ENCODE peak calls at places on chromosomes 16 and 17, in six cellular contexts. J is esophagus squamous epithelium, S is fibroblast of lung, X is heart left ventricle, L is dorsolateral prefrontal cortex, Y is brain microvascular endothelial cell. D is an unnamed sample.

GRCh38 chr17:2797632-2798031 is 1.4 kb downstream of the RAP1GAP2 start:
- DNase-seq in J (no peak), S (no peak), X (peak), L (no peak), Y (no peak), D (no peak)

GRCh38 chr16:24976971-24977672 is 38.0 kb downstream of the ARHGAP17 start:
- DNase-seq in J (no peak), S (no peak), X (no peak), L (no peak), Y (no peak), D (no peak)

GRCh38 chr16:3876695-3877094 is 3.8 kb downstream of the CREBBP start:
- DNase-seq in J (no peak), S (peak), X (no peak), L (no peak), Y (no peak), D (no peak)

GRCh38 chr17:82830249-82830661 is 9.6 kb downstream of the ZNF750 start:
- DNase-seq in J (no peak), S (peak), X (peak), L (no peak), Y (no peak), D (no peak)

GRCh38 chr17:27345141-27345904 is 51.4 kb downstream of the WSB1 start:
- DNase-seq in J (no peak), S (peak), X (no peak), L (peak), Y (no peak), D (no peak)

GRCh38 chr17:63665527-63666214 is 34.3 kb downstream of the LIMD2 start:
- DNase-seq in J (no peak), S (no peak), X (no peak), L (no peak), Y (no peak), D (no peak)

GRCh38 chr16:50276801-50277560 is 10.6 kb downstream of the ADCY7 start:
- DNase-seq in J (no peak), S (no peak), X (no peak), L (no peak), Y (no peak), D (no peak)

GRCh38 chr17:55440391-55440790 is 18.8 kb upstream of the MMD start:
- DNase-seq in J (no peak), S (no peak), X (no peak), L (no peak), Y (no peak), D (no peak)

GRCh38 chr16:79609861-79610260 is 9.3 kb upstream of the MAF start:
- DNase-seq in J (no peak), S (no peak), X (no peak), L (no peak), Y (no peak), D (no peak)

GRCh38 chr16:5030251-5030870 is 3.4 kb downstream of the NAGPA start:
- DNase-seq in J (no peak), S (no peak), X (no peak), L (no peak), Y (no peak), D (no peak)

GRCh38 chr17:21233581-21234337 is 19.5 kb downstream of the NATD1 start:
- DNase-seq in J (no peak), S (no peak), X (no peak), L (no peak), Y (no peak), D (no peak)

GRCh38 chr17:34389343-34389742 is 26.3 kb upstream of the CCL1 start:
- DNase-seq in J (no peak), S (no peak), X (no peak), L (no peak), Y (no peak), D (no peak)

GRCh38 chr16:72474511-72475123 is 302.7 kb upstream of the PMFBP1 start:
- DNase-seq in J (no peak), S (peak), X (no peak), L (no peak), Y (peak), D (peak)

GRCh38 chr16:88618182-88618955 is 20.0 kb upstream of the IL17C start:
- DNase-seq in J (no peak), S (no peak), X (no peak), L (no peak), Y (no peak), D (no peak)

GRCh38 chr16:66406534-66407368 is 20.3 kb upstream of the BEAN1 start:
- DNase-seq in J (peak), S (peak), X (peak), L (peak), Y (peak), D (peak)

GRCh38 chr16:8962393-8963009 is 1.2 kb downstream of the USP7 start:
- DNase-seq in J (peak), S (no peak), X (no peak), L (no peak), Y (no peak), D (no peak)

GRCh38 chr16:79748629-79749028 is 148.1 kb upstream of the MAF start:
- DNase-seq in J (no peak), S (no peak), X (no peak), L (no peak), Y (no peak), D (no peak)

GRCh38 chr16:1379863-1380174 is 28.1 kb downstream of the GNPTG start:
- DNase-seq in J (no peak), S (no peak), X (no peak), L (no peak), Y (no peak), D (no peak)

GRCh38 chr17:49836111-49837030 is 11.5 kb downstream of the TAC4 start:
- DNase-seq in J (no peak), S (peak), X (no peak), L (no peak), Y (peak), D (no peak)

GRCh38 chr16:82002831-82003230 is 8.4 kb downstream of the SDR42E1 start:
- DNase-seq in J (no peak), S (no peak), X (no peak), L (no peak), Y (no peak), D (no peak)

GRCh38 chr16:533391-534088 is 6.0 kb downstream of the CAPN15 start:
- DNase-seq in J (no peak), S (no peak), X (no peak), L (no peak), Y (no peak), D (no peak)

GRCh38 chr17:41691031-41691777 is 2.5 kb downstream of the EIF1 start:
- DNase-seq in J (no peak), S (no peak), X (no peak), L (no peak), Y (no peak), D (no peak)

GRCh38 chr17:81408049-81408448 is 12.8 kb downstream of the BAHCC1 start:
- DNase-seq in J (no peak), S (no peak), X (no peak), L (no peak), Y (no peak), D (no peak)

GRCh38 chr16:86580063-86580797 is 1.9 kb downstream of the FOXL1 start:
- DNase-seq in J (no peak), S (peak), X (no peak), L (no peak), Y (no peak), D (peak)

GRCh38 chr16:86580798-86581185 is 2.4 kb downstream of the FOXL1 start:
- DNase-seq in J (no peak), S (no peak), X (no peak), L (no peak), Y (no peak), D (no peak)

GRCh38 chr16:86578499-86579267 is at the start of gene FOXL1:
- DNase-seq in J (no peak), S (no peak), X (peak), L (no peak), Y (peak), D (peak)

GRCh38 chr16:86578056-86578455 is 293 bp upstream of the FOXL1 start:
- DNase-seq in J (no peak), S (peak), X (no peak), L (no peak), Y (peak), D (peak)

GRCh38 chr16:86579268-86580062 is 1.1 kb downstream of the FOXL1 start:
- DNase-seq in J (no peak), S (no peak), X (no peak), L (no peak), Y (no peak), D (peak)
- H3K4me3 ChIP-seq in J (no peak), S (peak), X (peak), L (peak), Y (peak), D (peak)

GRCh38 chr16:48501516-48502377 is 108.2 kb downstream of the N4BP1 start:
- DNase-seq in J (no peak), S (no peak), X (no peak), L (no peak), Y (no peak), D (no peak)
- H3K27ac ChIP-seq in J (peak), S (no peak), X (peak), L (no peak), Y (no peak), D (no peak)

DNA sequence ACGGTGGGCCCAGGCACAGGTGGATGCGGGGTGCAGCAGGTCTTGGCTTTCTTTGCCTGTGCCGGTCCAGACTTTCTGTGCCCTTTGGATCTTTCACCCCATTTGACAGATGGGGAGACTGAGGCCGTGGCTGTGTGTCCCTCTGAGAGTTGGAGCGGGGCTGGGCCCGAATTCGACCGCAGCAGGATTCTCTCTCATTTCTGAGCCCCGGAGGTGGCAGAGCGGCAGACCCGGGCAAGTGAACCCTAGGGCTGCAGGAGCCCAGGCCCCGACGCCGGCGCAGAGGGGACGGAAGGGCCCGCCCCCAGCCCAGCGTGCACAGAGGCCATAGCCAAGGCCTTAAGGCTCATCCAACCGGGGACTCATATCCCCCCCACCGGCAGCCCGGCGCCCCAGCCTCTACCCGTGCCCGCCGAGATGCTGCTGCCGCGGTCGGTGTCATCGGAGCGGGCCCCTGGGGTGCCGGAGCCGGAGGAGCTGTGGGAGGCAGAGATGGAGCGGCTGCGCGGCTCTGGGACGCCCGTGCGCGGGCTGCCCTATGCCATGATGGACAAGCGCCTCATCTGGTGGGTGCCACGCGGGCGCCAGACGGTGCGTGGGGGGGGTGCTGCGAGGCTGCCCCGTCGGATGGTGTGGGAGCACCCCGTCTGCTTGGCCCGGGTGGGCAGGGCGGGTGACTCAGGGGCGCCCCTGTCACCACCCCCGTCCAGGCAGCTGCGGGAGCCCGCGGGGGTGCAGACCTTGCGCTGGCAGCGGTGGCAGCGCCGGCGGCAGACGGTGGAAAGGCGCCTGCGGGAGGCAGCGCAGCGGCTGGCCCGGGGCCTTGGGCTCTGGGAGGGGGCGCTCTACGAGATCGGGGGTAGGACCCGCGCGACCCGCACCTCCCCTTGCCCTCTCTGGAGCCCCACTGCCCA is 858 bp downstream of the TMC8 start:
- DNase-seq in J (no peak), S (no peak), X (no peak), L (peak), Y (no peak), D (no peak)
- H3K4me3 ChIP-seq in J (peak), S (no peak), X (peak), L (peak), Y (no peak), D (no peak)

DNA sequence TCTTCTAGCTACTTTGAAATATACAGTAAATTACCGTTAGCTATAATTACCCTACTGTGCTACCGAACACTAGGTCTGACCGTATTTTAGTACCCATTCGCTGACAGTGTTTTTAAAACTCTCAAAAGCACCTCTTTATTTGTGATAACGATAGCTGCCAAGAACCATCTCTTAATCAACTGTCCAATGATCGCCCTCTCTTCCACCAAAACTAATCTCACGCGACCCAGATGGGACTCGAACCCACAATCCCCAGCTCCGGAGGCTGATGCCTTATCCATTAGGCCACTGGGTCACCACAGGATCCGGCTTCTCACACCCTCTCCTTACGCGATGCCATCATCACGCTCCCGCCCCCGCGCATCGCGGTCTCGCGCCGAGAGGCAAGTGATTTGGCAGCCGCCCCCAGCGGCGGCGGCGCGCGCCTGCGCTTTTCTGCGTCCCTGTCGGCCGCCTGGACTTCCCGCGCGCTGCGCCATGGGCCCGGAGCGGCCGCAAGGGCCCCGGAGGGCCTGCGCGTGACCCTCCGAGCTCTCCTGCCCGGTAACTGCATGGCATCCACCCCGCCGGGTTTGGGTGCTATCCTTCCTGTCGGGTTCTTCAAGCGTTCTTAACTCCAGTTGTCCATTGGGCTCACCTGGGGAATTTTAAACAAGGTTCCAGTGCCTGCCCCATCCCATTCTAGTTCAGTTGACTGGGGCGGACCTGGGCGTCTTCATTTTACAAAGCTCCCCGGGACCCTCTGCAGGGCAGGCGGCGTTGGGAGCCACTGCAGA is 15.7 kb upstream of the KPNA2 start:
- DNase-seq in J (peak), S (peak), X (peak), L (peak), Y (peak), D (peak)
- H3K27ac ChIP-seq in J (peak), S (peak), X (peak), L (peak), Y (no peak), D (peak)

D was measured in SJSA1.